ENCODE peak calls at places on chromosomes 7 and 10, in seven cellular contexts. N is AG09319, J is WTC11, E is type B pancreatic cell, M is RWPE1, G is fibroblast of mammary gland, R is IMR-90. U is an unnamed sample.

GRCh38 chr7:84412161-84412969 is 217.8 kb upstream of the SEMA3A start:
- DNase-seq in G (peak), N (peak), R (peak), M (peak), J (no peak), E (no peak), U (no peak)

GRCh38 chr10:64209574-64209973 is 688.4 kb downstream of the REEP3 start:
- DNase-seq in J (no peak), N (no peak), G (no peak), R (no peak), M (no peak), E (no peak), U (no peak)

GRCh38 chr7:33926535-33926934 is 21.2 kb downstream of the BMPER start:
- DNase-seq in G (peak), R (peak), M (no peak), J (no peak), N (no peak), E (no peak), U (no peak)

GRCh38 chr10:89699581-89700064 is 1.8 kb upstream of the KIF20B start:
- DNase-seq in N (no peak), G (peak), J (no peak), R (no peak), M (no peak), E (no peak), U (no peak)

GRCh38 chr10:75408911-75409885 is 7.6 kb upstream of the ZNF503 start:
- DNase-seq in M (peak), J (peak), R (no peak), N (no peak), E (peak), G (peak), U (no peak)

GRCh38 chr10:24039897-24040296 is 169.0 kb upstream of the KIAA1217 start:
- DNase-seq in J (no peak), N (no peak), M (no peak), R (no peak), E (no peak), G (no peak), U (no peak)

GRCh38 chr7:100890640-100891521 is 1.4 kb upstream of the UFSP1 start:
- DNase-seq in G (no peak), E (no peak), R (no peak), J (peak), N (no peak), M (no peak), U (no peak)

GRCh38 chr10:128863823-128864405 is 603.1 kb upstream of the MGMT start:
- DNase-seq in N (no peak), R (no peak), J (no peak), G (no peak), M (no peak), E (no peak), U (no peak)

GRCh38 chr10:132939957-132940790 is 2.2 kb downstream of the CFAP46 start:
- DNase-seq in G (peak), E (no peak), N (peak), M (peak), J (peak), R (peak), U (peak)

GRCh38 chr10:63466168-63466935 is 575 bp upstream of the JMJD1C start:
- DNase-seq in E (no peak), M (peak), J (no peak), N (peak), G (peak), R (peak), U (no peak)

GRCh38 chr7:30411897-30412296 is 66.7 kb downstream of the NOD1 start:
- DNase-seq in E (no peak), R (no peak), M (no peak), G (no peak), N (no peak), J (no peak), U (no peak)

GRCh38 chr10:113297226-113297625 is 255.6 kb upstream of the HABP2 start:
- DNase-seq in N (no peak), R (peak), J (no peak), G (no peak), E (no peak), M (no peak), U (no peak)

GRCh38 chr7:102875700-102876192 is 37.1 kb upstream of the LRRC17 start:
- DNase-seq in G (peak), N (peak), M (peak), E (no peak), J (no peak), R (peak), U (no peak)

GRCh38 chr10:22253578-22253882 is 35.7 kb upstream of the EBLN1 start:
- DNase-seq in J (peak), M (no peak), R (no peak), E (no peak), G (no peak), N (no peak), U (peak)

GRCh38 chr10:3897156-3897555 is 112.1 kb upstream of the KLF6 start:
- DNase-seq in G (peak), M (no peak), N (no peak), R (peak), J (no peak), E (no peak), U (no peak)

GRCh38 chr7:105131033-105131656 is 117.1 kb downstream of the KMT2E start:
- DNase-seq in R (peak), N (no peak), G (peak), M (no peak), E (no peak), J (no peak), U (no peak)

GRCh38 chr10:102775973-102776669 is 32.4 kb downstream of the WBP1L start:
- DNase-seq in E (no peak), N (no peak), M (peak), J (no peak), G (peak), R (peak), U (no peak)

GRCh38 chr10:95236068-95236903 is 42.2 kb downstream of the ACSM6 start:
- DNase-seq in J (no peak), N (no peak), R (peak), G (peak), E (no peak), M (peak), U (no peak)

GRCh38 chr7:123773499-123773898 is 24.7 kb upstream of the WASL start:
- DNase-seq in N (no peak), M (no peak), J (no peak), E (no peak), R (no peak), G (no peak), U (no peak)

GRCh38 chr7:157556339-157556944 is 219.6 kb downstream of the DNAJB6 start:
- DNase-seq in R (no peak), G (no peak), J (peak), M (no peak), N (no peak), E (no peak), U (no peak)

GRCh38 chr10:106615081-106615480 is 549.4 kb downstream of the SORCS1 start:
- DNase-seq in E (no peak), G (peak), N (no peak), J (no peak), M (no peak), R (peak), U (no peak)

GRCh38 chr10:11724938-11725776 is 17.0 kb upstream of the ECHDC3 start:
- DNase-seq in N (no peak), R (peak), J (no peak), G (peak), M (peak), E (no peak), U (no peak)

DNA sequence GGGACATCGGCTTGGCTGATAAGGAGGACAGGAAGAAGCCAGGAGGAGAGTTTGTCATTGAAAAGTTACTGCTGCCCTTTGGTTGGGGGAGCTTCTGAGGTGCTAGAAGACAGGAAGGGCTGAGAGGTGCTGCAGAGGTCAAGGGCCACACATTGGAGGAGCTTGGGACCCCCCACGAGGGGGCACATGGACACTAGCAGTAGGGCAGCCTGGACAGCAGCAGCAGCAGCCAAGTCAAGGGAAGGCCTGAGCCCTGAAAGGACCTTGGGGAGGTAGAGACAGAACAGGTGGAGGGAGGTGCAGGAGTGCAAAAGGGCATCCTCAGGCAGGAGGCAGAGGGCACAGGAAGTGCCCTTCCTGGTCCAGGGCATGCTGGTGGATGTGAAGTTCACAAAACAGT is 439.7 kb upstream of the IGFBP3 start:
- DNase-seq in G (no peak), R (no peak), J (no peak), N (no peak), E (no peak), M (no peak), U (no peak)
- TF ChIP-seq CTCF in G (no peak), R (no peak), J (no peak), N (no peak), E (no peak), M (no peak), U (no peak)

GRCh38 chr7:17941171-17941490 is 837 bp upstream of the SNX13 start:
- DNase-seq in J (no peak), E (no peak), N (no peak), G (peak), R (no peak), M (peak), U (no peak)
- TF ChIP-seq CTCF in J (no peak), E (peak), N (no peak), G (peak), R (no peak), M (no peak), U (no peak)

DNA sequence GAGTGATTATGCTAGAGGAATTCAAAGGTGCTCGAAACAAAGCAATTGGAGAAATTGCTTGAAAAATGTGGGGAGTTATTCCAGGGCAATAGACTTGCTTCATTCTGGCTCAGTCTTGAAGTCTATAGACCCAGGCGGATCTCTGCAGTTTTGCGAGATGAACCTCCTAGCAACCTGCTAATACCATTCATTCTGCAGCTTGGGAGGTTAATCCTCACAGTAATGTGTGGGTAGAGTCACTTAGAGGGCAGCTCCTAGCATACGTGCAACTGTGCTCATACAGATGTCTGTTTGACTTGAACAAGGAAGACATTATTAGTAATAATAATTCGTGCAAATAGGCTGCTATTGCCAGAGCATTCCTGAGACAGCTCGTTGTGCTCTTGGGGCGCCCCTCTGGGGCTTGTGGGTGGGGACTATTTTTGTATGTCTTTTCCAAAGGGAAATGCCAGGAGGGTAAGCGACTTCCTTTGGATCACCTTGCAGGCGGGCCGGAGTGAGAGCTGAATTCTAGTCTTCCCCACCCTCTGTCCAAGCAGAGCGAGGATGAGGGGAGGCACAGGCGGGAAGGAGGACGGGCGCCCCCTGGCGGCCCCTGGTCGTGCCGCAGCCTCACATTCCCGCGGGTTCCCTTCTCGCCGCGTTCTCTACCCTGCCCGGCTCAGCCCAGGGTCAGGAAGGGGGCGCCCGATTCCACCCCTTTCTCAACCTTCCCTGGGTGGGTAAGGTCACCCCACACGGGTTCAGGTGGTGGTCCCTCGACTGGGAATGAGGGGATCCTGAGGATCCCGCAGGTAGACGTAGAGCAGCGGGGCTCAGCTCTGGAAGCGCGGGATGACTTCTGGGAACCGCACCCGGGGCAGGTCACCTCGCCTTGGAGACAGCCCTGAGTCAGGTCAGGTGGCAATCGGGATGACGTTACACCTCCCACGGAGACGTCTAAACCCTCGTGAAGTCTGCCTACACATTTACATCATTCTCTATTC is 241.5 kb downstream of the PHTF2 start:
- DNase-seq in M (peak), R (no peak), N (no peak), J (peak), E (no peak), G (peak), U (peak)
- TF ChIP-seq CTCF in M (peak), R (peak), N (peak), J (peak), E (peak), G (peak), U (peak)

GRCh38 chr10:77428776-77429395 is 208.7 kb downstream of the KCNMA1 start:
- DNase-seq in N (peak), J (peak), E (no peak), R (peak), M (peak), G (peak), U (no peak)
- TF ChIP-seq CTCF in N (peak), J (peak), E (peak), R (peak), M (no peak), G (peak), U (no peak)

DNA sequence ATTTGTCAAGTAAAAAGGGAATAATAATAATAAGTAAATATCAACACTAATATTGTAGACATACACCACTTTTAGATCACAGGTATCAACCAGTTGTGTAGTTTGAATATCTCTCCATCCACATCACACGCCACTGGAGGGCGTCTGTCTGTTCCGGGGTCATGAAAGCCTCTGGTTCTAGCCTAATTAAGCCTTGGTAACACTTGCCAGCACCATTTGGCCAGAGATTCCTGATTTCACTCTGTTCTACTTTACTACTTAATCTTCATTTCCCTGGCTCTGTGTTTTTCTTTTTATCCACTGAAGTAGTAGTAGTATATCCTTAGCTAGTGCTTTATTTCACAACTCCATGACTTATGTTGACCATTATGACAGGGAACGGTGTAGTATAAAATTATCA is 285.6 kb upstream of the POM121L12 start:
- DNase-seq in E (no peak), J (peak), G (no peak), R (no peak), N (no peak), M (no peak), U (no peak)
- TF ChIP-seq CTCF in E (peak), J (peak), G (no peak), R (no peak), N (no peak), M (no peak), U (no peak)